ENCODE peak calls at places on chromosomes 13 and 19, in nine cellular contexts. Z is HEK293T; A is stimulated activated CD8-positive, alpha-beta memory T cell treated with anti-CD3 and anti-CD28 coated beads, Interleukin-2, amount 100 ng/mL, for 1 hour; U is activated gamma-delta T cell treated with Interleukin-2 at 50 U/mL for 16 hours; S is nephron progenitor cell; R is tibial nerve; F is aorta; H is CD8-positive, alpha-beta T cell; C is adipocyte. D is an unnamed sample.

GRCh38 chr13:22717036-22717435 is 463.7 kb upstream of the SGCG start:
- DNase-seq in Z (no peak), A (no peak), U (no peak), S (no peak), R (no peak), F (no peak), H (no peak), C (no peak), D (no peak)

GRCh38 chr13:51923983-51924539 is 62.3 kb downstream of the CCDC70 start:
- DNase-seq in Z (peak), A (no peak), U (no peak), S (no peak), R (no peak), F (no peak), H (no peak), C (peak), D (no peak)

GRCh38 chr13:99935772-99936171 is 35.8 kb downstream of the ZIC5 start:
- DNase-seq in Z (no peak), A (no peak), U (no peak), S (no peak), R (no peak), F (no peak), H (no peak), C (no peak), D (no peak)

GRCh38 chr19:32336259-32337111 is 8.9 kb upstream of the ZNF507 start:
- DNase-seq in Z (no peak), A (no peak), U (no peak), S (no peak), R (no peak), F (no peak), H (no peak), C (peak), D (no peak)

GRCh38 chr13:39957868-39958676 is 302.6 kb downstream of the COG6 start:
- DNase-seq in Z (no peak), A (no peak), U (no peak), S (no peak), R (no peak), F (no peak), H (no peak), C (no peak), D (no peak)

GRCh38 chr13:41613984-41614581 is 156.7 kb downstream of the RGCC start:
- DNase-seq in Z (no peak), A (no peak), U (no peak), S (no peak), R (no peak), F (peak), H (no peak), C (peak), D (peak)

GRCh38 chr19:19540707-19541515 is 2.8 kb downstream of the CILP2 start:
- DNase-seq in Z (peak), A (peak), U (peak), S (peak), R (no peak), F (no peak), H (peak), C (peak), D (peak)

GRCh38 chr13:74114202-74114601 is 20.0 kb downstream of the KLF12 start:
- DNase-seq in Z (no peak), A (no peak), U (no peak), S (no peak), R (no peak), F (no peak), H (no peak), C (peak), D (no peak)

GRCh38 chr19:49793561-49793840 is 19.6 kb downstream of the FUZ start:
- DNase-seq in Z (no peak), A (no peak), U (no peak), S (no peak), R (no peak), F (no peak), H (no peak), C (no peak), D (no peak)

GRCh38 chr13:99967884-99968520 is 3.6 kb downstream of the ZIC5 start:
- DNase-seq in Z (no peak), A (no peak), U (no peak), S (no peak), R (no peak), F (no peak), H (no peak), C (no peak), D (no peak)

GRCh38 chr19:42199440-42200115 is 17.9 kb downstream of the DEDD2 start:
- DNase-seq in Z (no peak), A (peak), U (peak), S (no peak), R (no peak), F (peak), H (no peak), C (no peak), D (no peak)

GRCh38 chr19:57512845-57513244 is 13.1 kb downstream of the ZNF773 start:
- DNase-seq in Z (no peak), A (no peak), U (no peak), S (peak), R (no peak), F (no peak), H (no peak), C (peak), D (no peak)

GRCh38 chr13:65642301-65642700 is 1587.8 kb downstream of the PCDH9 start:
- DNase-seq in Z (no peak), A (no peak), U (no peak), S (no peak), R (no peak), F (no peak), H (no peak), C (no peak), D (no peak)

GRCh38 chr13:110293649-110294048 is 13.3 kb downstream of the COL4A1 start:
- DNase-seq in Z (no peak), A (no peak), U (no peak), S (no peak), R (no peak), F (no peak), H (no peak), C (no peak), D (no peak)

GRCh38 chr13:75704942-75705320 is 68.8 kb downstream of the LMO7 start:
- DNase-seq in Z (no peak), A (no peak), U (no peak), S (no peak), R (no peak), F (no peak), H (no peak), C (no peak), D (no peak)

GRCh38 chr19:38337360-38337653 is 1.7 kb downstream of the CATSPERG start:
- DNase-seq in Z (no peak), A (no peak), U (no peak), S (no peak), R (no peak), F (no peak), H (no peak), C (no peak), D (no peak)

GRCh38 chr19:2309734-2310362 is 1.9 kb upstream of the LINGO3 start:
- DNase-seq in Z (no peak), A (no peak), U (no peak), S (no peak), R (no peak), F (no peak), H (no peak), C (peak), D (no peak)

GRCh38 chr19:45468159-45468651 is 409 bp downstream of the FOSB start:
- DNase-seq in Z (no peak), A (peak), U (peak), S (peak), R (peak), F (peak), H (peak), C (no peak), D (no peak)

GRCh38 chr13:30181856-30182651 is 125.3 kb downstream of the KATNAL1 start:
- DNase-seq in Z (no peak), A (no peak), U (no peak), S (no peak), R (no peak), F (no peak), H (no peak), C (no peak), D (no peak)